ENCODE peak calls at places on chromosomes 12 and 14, in eight cellular contexts. W is uterus; L is CD8-positive, alpha-beta T cell; I is SK-N-SH; Y is fibroblast of lung; X is adrenal gland; A is tibial artery; S is suprapubic skin. J is an unnamed sample. For H3K27me3, the result is how much of the 10 kb centered on the place peaks cover.

GRCh38 chr14:100117026-100117425 is 42.4 kb downstream of the DEGS2 start:
- DNase-seq in W (no peak), L (no peak), I (no peak), Y (no peak), X (no peak), A (no peak), S (no peak), J (no peak)

GRCh38 chr14:93996130-93996695 is 888 bp upstream of the CCDC197 start:
- DNase-seq in W (no peak), L (no peak), I (no peak), Y (no peak), X (no peak), A (no peak), S (no peak), J (no peak)

GRCh38 chr12:76025601-76026575 is 5.7 kb downstream of the PHLDA1 start:
- DNase-seq in W (no peak), L (no peak), I (no peak), Y (peak), X (no peak), A (no peak), S (no peak), J (no peak)

GRCh38 chr12:120317258-120318105 is 10.1 kb downstream of the PLA2G1B start:
- DNase-seq in W (peak), L (peak), I (peak), Y (peak), X (peak), A (peak), S (peak), J (peak)

GRCh38 chr14:20332386-20332945 is 613 bp downstream of the CCNB1IP1 start:
- DNase-seq in W (no peak), L (no peak), I (peak), Y (peak), X (peak), A (no peak), S (no peak), J (no peak)

GRCh38 chr12:124556896-124557501 is 10.4 kb downstream of the NCOR2 start:
- DNase-seq in W (no peak), L (no peak), I (peak), Y (no peak), X (no peak), A (no peak), S (no peak), J (no peak)

GRCh38 chr12:29996993-29997392 is 213.3 kb upstream of the TMTC1 start:
- DNase-seq in W (no peak), L (no peak), I (no peak), Y (no peak), X (no peak), A (no peak), S (no peak), J (no peak)

GRCh38 chr14:100902295-100902694 is 1.2 kb downstream of the RTL1 start:
- DNase-seq in W (no peak), L (no peak), I (peak), Y (no peak), X (no peak), A (no peak), S (no peak), J (no peak)

GRCh38 chr14:94317259-94317658 is 5.9 kb downstream of the SERPINA6 start:
- DNase-seq in W (no peak), L (no peak), I (no peak), Y (no peak), X (no peak), A (peak), S (no peak), J (no peak)

GRCh38 chr12:42590324-42590934 is 883 bp upstream of the PRICKLE1 start:
- DNase-seq in W (peak), L (no peak), I (peak), Y (peak), X (peak), A (peak), S (no peak), J (no peak)

GRCh38 chr14:103729496-103730448 is 14.2 kb downstream of the ZFYVE21 start:
- DNase-seq in W (no peak), L (no peak), I (no peak), Y (no peak), X (no peak), A (no peak), S (no peak), J (no peak)

GRCh38 chr12:2982361-2982760 is 23.2 kb downstream of the TEAD4 start:
- DNase-seq in W (no peak), L (no peak), I (no peak), Y (no peak), X (no peak), A (no peak), S (no peak), J (no peak)

GRCh38 chr12:93174048-93174447 is 203.7 kb upstream of the NUDT4 start:
- DNase-seq in W (no peak), L (no peak), I (peak), Y (peak), X (peak), A (no peak), S (no peak), J (no peak)

GRCh38 chr14:96055753-96056508 is 16.8 kb downstream of the C14orf132 start:
- DNase-seq in W (no peak), L (peak), I (no peak), Y (no peak), X (no peak), A (peak), S (no peak), J (no peak)

GRCh38 chr14:39417014-39417413 is 15.2 kb downstream of the FBXO33 start:
- DNase-seq in W (no peak), L (no peak), I (no peak), Y (peak), X (no peak), A (no peak), S (no peak), J (no peak)

GRCh38 chr14:101464984-101465794 is 96.1 kb upstream of the DIO3 start:
- DNase-seq in W (no peak), L (peak), I (no peak), Y (no peak), X (no peak), A (no peak), S (peak), J (no peak)

GRCh38 chr14:59964251-59965007 is 44.5 kb downstream of the LRRC9 start:
- DNase-seq in W (no peak), L (no peak), I (no peak), Y (peak), X (no peak), A (no peak), S (no peak), J (no peak)

GRCh38 chr12:9776795-9777194 is 16.1 kb upstream of the CD69 start:
- DNase-seq in W (no peak), L (no peak), I (no peak), Y (no peak), X (no peak), A (no peak), S (no peak), J (no peak)

GRCh38 chr12:132593938-132594358 is 16.4 kb downstream of the LRCOL1 start:
- DNase-seq in W (peak), L (no peak), I (peak), Y (peak), X (peak), A (peak), S (peak), J (no peak)

GRCh38 chr12:93802293-93802692 is 125.1 kb downstream of the CRADD start:
- DNase-seq in W (no peak), L (no peak), I (no peak), Y (no peak), X (no peak), A (no peak), S (no peak), J (no peak)

GRCh38 chr12:38919191-38919590 is 13.8 kb upstream of the CPNE8 start:
- DNase-seq in W (no peak), L (no peak), I (no peak), Y (peak), X (peak), A (no peak), S (no peak), J (no peak)

GRCh38 chr12:124142395-124143005 is 152.4 kb upstream of the RFLNA start:
- DNase-seq in W (no peak), L (no peak), I (no peak), Y (no peak), X (no peak), A (no peak), S (no peak), J (no peak)

GRCh38 chr12:105069936-105070702 is 14.1 kb downstream of the ALDH1L2 start:
- DNase-seq in W (no peak), L (no peak), I (no peak), Y (no peak), X (no peak), A (no peak), S (no peak), J (no peak)

GRCh38 chr12:82593901-82594396 is 92.8 kb upstream of the TMTC2 start:
- DNase-seq in W (no peak), L (no peak), I (no peak), Y (no peak), X (no peak), A (no peak), S (no peak), J (no peak)

GRCh38 chr14:91996951-91997371 is 42.9 kb downstream of the TRIP11 start:
- DNase-seq in W (no peak), L (no peak), I (peak), Y (peak), X (no peak), A (no peak), S (no peak), J (no peak)

GRCh38 chr12:24109381-24110039 is 160.0 kb upstream of the SOX5 start:
- DNase-seq in W (no peak), L (no peak), I (peak), Y (peak), X (no peak), A (no peak), S (no peak), J (no peak)

GRCh38 chr14:21066882-21067502 is 3.1 kb upstream of the ARHGEF40 start:
- DNase-seq in W (no peak), L (no peak), I (no peak), Y (no peak), X (no peak), A (no peak), S (no peak), J (no peak)

GRCh38 chr12:89529738-89530137 is 3.9 kb upstream of the POC1B start:
- DNase-seq in W (no peak), L (no peak), I (peak), Y (peak), X (no peak), A (no peak), S (no peak), J (no peak)

GRCh38 chr12:128976120-128976519 is 122.8 kb downstream of the GLT1D1 start:
- DNase-seq in W (no peak), L (no peak), I (no peak), Y (no peak), X (no peak), A (no peak), S (no peak), J (no peak)

GRCh38 chr12:116484807-116485206 is 74.4 kb upstream of the MAP1LC3B2 start:
- DNase-seq in W (peak), L (no peak), I (no peak), Y (no peak), X (peak), A (no peak), S (no peak), J (no peak)

GRCh38 chr14:91143862-91144261 is 30.0 kb downstream of the DGLUCY start:
- DNase-seq in W (no peak), L (no peak), I (no peak), Y (no peak), X (no peak), A (peak), S (no peak), J (no peak)

GRCh38 chr12:10718279-10718821 is 4.8 kb downstream of the YBX3 start:
- DNase-seq in W (no peak), L (no peak), I (no peak), Y (peak), X (no peak), A (no peak), S (no peak), J (no peak)

GRCh38 chr12:102631274-102631673 is 150.9 kb upstream of the IGF1 start:
- DNase-seq in W (no peak), L (no peak), I (no peak), Y (peak), X (no peak), A (no peak), S (no peak), J (no peak)

GRCh38 chr14:95320076-95320895 is 578 bp upstream of the CLMN start:
- DNase-seq in W (peak), L (no peak), I (no peak), Y (no peak), X (no peak), A (no peak), S (no peak), J (no peak)

GRCh38 chr12:116539905-116540482 is 19.2 kb upstream of the MAP1LC3B2 start:
- DNase-seq in W (peak), L (no peak), I (peak), Y (peak), X (no peak), A (no peak), S (no peak), J (no peak)

GRCh38 chr12:60257063-60257462 is 661.2 kb downstream of the SLC16A7 start:
- DNase-seq in W (no peak), L (no peak), I (no peak), Y (peak), X (no peak), A (no peak), S (no peak), J (no peak)

DNA sequence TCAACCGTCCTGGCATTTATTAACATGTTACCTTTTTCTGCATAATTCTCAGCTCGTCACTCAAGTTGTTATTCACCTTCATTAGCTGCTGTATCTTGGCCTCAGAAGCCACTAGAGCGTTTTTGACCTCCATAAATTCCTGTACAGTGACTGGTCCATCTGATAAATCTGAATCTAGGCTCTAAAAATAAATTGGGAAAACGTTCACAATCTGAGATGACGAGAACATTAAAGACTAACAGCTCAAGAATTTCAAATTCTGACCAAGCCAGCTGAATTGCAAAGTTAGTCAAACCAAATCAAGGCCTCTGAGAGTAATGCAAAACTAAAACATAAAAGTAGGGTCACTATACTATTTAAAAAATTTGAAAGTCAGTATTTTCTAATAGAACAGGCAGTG is 45.0 kb downstream of the GIT2 start:
- DNase-seq in W (no peak), L (no peak), I (no peak), Y (peak), X (peak), A (no peak), S (no peak), J (no peak)
- H3K27ac ChIP-seq in W (peak), L (no peak), I (peak), Y (peak), X (peak), A (peak), S (no peak), J (no peak)

DNA sequence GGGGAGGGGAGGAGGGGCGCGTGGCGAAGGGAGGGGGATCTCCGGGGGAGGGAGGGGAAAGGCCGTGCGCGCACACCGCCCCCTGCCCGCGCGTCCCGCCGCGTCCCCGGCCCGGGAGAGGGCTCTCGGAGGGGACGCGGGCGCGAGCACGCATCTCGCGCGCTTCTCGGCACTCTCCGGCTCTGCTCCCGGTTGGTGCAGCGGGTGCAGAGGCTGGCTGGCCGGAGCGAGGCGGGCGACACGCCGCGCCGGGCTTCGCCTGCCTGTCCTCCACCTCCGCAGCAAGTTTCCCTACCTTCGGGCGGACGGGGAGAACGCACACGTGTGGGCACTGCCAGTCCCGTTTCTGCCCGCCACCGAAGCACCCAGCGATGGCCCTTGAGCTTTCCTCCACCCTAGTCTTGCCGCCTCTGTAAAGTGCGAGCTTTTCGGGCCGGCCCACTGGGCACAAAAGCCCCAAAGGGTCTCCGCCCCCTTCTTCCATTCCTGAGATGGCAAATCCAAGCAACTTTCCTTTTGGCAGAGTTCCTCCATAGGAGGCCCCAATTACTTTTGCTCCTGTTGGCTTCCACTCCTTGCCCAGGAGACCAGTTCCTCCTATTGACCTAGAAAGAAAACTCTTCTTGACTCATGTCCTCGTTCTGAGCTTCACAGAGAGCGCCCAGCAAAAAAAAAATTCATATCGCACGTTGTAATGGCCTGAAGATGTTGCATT is 363 bp upstream of the CSAD start:
- DNase-seq in W (peak), L (no peak), I (peak), Y (peak), X (peak), A (peak), S (no peak), J (no peak)
- TF ChIP-seq CTCF in W (no peak), L (no peak), I (no peak), Y (no peak), X (no peak), A (no peak), S (no peak), J (no peak)

GRCh38 chr12:66698558-66698957 is 19.7 kb upstream of the GRIP1 start:
- DNase-seq in W (no peak), L (no peak), I (no peak), Y (no peak), X (no peak), A (no peak), S (no peak), J (no peak)
- H3K27me3 ChIP-seq in W (under half), L (under half), I (under half), Y (under half), X (under half), A (under half), S (under half), J (under half)

DNA sequence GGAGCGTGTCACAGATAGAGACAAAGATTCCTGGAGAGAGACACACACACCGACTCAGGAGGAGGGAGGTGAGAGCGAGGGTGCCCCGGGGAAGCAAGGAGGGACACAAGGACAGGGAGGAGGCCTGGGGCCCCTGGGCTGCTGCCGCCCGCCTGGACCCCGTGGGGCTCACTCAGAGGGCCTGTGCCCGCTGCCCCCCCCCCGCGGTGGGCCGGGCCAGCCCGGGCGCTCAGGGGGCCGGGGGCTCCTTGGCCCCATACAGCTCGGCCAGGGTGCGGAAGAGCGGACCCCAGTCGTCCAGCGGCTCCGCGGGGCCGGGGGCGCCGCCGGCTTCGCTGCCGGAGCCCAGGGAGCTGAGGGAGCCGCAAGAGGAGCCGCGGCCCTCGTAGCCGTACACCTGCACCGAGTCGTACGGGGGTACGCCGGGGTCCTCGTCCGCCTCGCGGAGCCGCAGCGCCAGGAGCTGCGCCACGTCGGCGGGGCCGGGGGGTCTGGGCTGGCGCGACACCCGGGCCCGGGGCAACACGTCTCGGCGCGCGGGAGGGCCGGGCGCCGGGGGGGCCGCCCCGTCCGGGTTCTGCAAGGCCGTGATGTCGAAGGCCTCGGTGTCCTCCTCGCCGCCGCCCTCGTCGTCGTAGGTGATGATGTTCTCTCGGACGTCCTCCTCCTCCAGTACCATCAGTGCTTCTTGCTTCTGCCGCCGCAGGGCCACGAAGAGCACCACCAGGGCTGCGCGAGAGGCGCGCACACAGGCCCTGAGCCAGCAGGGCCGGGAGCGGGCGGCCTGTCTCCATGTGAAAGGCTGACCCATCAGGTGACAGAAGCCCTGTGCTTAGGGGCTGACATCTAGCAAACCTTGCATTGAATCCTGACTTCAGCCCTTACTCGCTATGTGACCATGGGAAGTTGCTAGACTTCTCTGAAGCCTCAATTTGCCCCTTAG is 6.0 kb downstream of the PSMB11 start:
- DNase-seq in W (no peak), L (no peak), I (no peak), Y (no peak), X (no peak), A (no peak), S (no peak), J (no peak)
- H3K27ac ChIP-seq in W (peak), L (no peak), I (no peak), Y (no peak), X (no peak), A (no peak), S (no peak), J (no peak)

GRCh38 chr12:51246254-51246853 is 7.7 kb downstream of the DAZAP2 start:
- DNase-seq in W (no peak), L (no peak), I (peak), Y (peak), X (peak), A (no peak), S (no peak), J (peak)
- TF ChIP-seq CTCF in W (no peak), L (no peak), I (no peak), Y (no peak), X (no peak), A (no peak), S (no peak), J (no peak)